ENCODE peak calls at places on chromosome 9, in seven cellular contexts. T is A549, G is HCT116, N is K562, J is SK-N-SH, X is GM12878, U is HepG2. H is an unnamed sample.

GRCh38 chr9:109441296-109441695 is 56.8 kb downstream of the PTPN3 start:
- DNase-seq in N (no peak), J (peak), G (no peak), T (peak), X (no peak), U (peak), H (peak)

GRCh38 chr9:94772654-94773303 is 46.3 kb downstream of the AOPEP start:
- DNase-seq in G (no peak), J (peak), X (no peak), N (no peak), T (no peak), U (no peak), H (no peak)

GRCh38 chr9:94757158-94757557 is 30.7 kb downstream of the AOPEP start:
- DNase-seq in T (no peak), X (no peak), J (no peak), G (no peak), U (no peak), N (peak), H (no peak)

GRCh38 chr9:124683043-124683442 is 88.1 kb downstream of the NR6A1 start:
- DNase-seq in T (no peak), N (no peak), G (no peak), J (no peak), U (no peak), X (no peak), H (no peak)

GRCh38 chr9:123108976-123109375 is 75.5 kb downstream of the GPR21 start:
- DNase-seq in N (no peak), G (no peak), X (no peak), J (no peak), U (no peak), T (no peak), H (no peak)

GRCh38 chr9:3330792-3331420 is 194.9 kb downstream of the RFX3 start:
- DNase-seq in U (no peak), G (no peak), J (no peak), X (no peak), T (peak), N (no peak), H (no peak)

GRCh38 chr9:21326526-21327139 is 8.6 kb downstream of the KLHL9 start:
- DNase-seq in G (no peak), N (no peak), U (peak), J (peak), X (peak), T (peak), H (peak)

GRCh38 chr9:134179918-134180785 is 15.8 kb upstream of the RNU6ATAC start:
- DNase-seq in N (no peak), U (no peak), G (no peak), T (no peak), X (no peak), J (peak), H (no peak)

GRCh38 chr9:77063645-77064285 is 44.3 kb downstream of the FOXB2 start:
- DNase-seq in N (no peak), X (no peak), J (no peak), U (no peak), T (peak), G (peak), H (no peak)

GRCh38 chr9:88583901-88584596 is 49.1 kb downstream of the NXNL2 start:
- DNase-seq in N (no peak), G (no peak), T (no peak), U (no peak), X (no peak), J (no peak), H (no peak)

GRCh38 chr9:34332370-34332964 is 3.1 kb downstream of the NUDT2 start:
- DNase-seq in U (peak), G (peak), T (peak), J (peak), X (peak), N (peak), H (peak)

GRCh38 chr9:4508246-4508906 is 18.1 kb downstream of the SLC1A1 start:
- DNase-seq in U (no peak), T (no peak), G (no peak), X (no peak), J (no peak), N (no peak), H (no peak)

GRCh38 chr9:134399435-134400056 is 73.3 kb downstream of the RXRA start:
- DNase-seq in X (no peak), N (peak), T (peak), G (peak), J (no peak), U (no peak), H (peak)

GRCh38 chr9:38421498-38422211 is 2.6 kb downstream of the IGFBPL1 start:
- DNase-seq in N (no peak), G (no peak), T (no peak), J (peak), X (no peak), U (no peak), H (peak)

GRCh38 chr9:116271307-116271706 is 117.7 kb downstream of the PAPPA start:
- DNase-seq in G (no peak), N (no peak), T (no peak), J (no peak), U (no peak), X (no peak), H (no peak)

GRCh38 chr9:126206099-126206498 is 120.5 kb upstream of the MVB12B start:
- DNase-seq in U (no peak), T (no peak), N (no peak), X (no peak), G (no peak), J (peak), H (no peak)

GRCh38 chr9:87464110-87464991 is 33.3 kb upstream of the DAPK1 start:
- DNase-seq in J (no peak), U (no peak), X (peak), G (no peak), T (no peak), N (no peak), H (no peak)

GRCh38 chr9:129258823-129259301 is 80.8 kb upstream of the IER5L start:
- DNase-seq in J (no peak), T (no peak), N (no peak), G (no peak), X (no peak), U (no peak), H (no peak)

GRCh38 chr9:89309608-89310485 is 1.1 kb upstream of the CKS2 start:
- DNase-seq in N (peak), X (no peak), J (peak), G (peak), U (no peak), T (no peak), H (peak)

GRCh38 chr9:37964740-37965081 is 60.8 kb upstream of the SLC25A51 start:
- DNase-seq in X (no peak), T (no peak), J (no peak), G (no peak), U (no peak), N (no peak), H (no peak)

GRCh38 chr9:73011346-73011745 is 58.5 kb upstream of the ALDH1A1 start:
- DNase-seq in T (no peak), J (no peak), N (no peak), G (no peak), U (no peak), X (no peak), H (no peak)

GRCh38 chr9:33082538-33083326 is 6.3 kb upstream of the SMU1 start:
- DNase-seq in J (no peak), X (no peak), U (no peak), T (no peak), N (no peak), G (no peak), H (no peak)

GRCh38 chr9:112029921-112030444 is 133.4 kb downstream of the UGCG start:
- DNase-seq in X (no peak), J (no peak), T (peak), U (peak), G (no peak), N (no peak), H (peak)

GRCh38 chr9:110440161-110440560 is 102.5 kb upstream of the TXNDC8 start:
- DNase-seq in J (no peak), T (no peak), G (no peak), N (no peak), X (no peak), U (no peak), H (no peak)

GRCh38 chr9:28699632-28700031 is 1126.4 kb upstream of the C9orf72 start:
- DNase-seq in J (no peak), T (no peak), U (no peak), X (no peak), G (no peak), N (no peak), H (no peak)

GRCh38 chr9:86122309-86122708 is 23.0 kb upstream of the GOLM1 start:
- DNase-seq in T (peak), N (no peak), J (no peak), X (no peak), U (peak), G (no peak), H (peak)

GRCh38 chr9:125906893-125907292 is 159.7 kb downstream of the PBX3 start:
- DNase-seq in T (no peak), N (no peak), X (no peak), U (no peak), J (no peak), G (no peak), H (no peak)

GRCh38 chr9:73231203-73231602 is 79.5 kb downstream of the ANXA1 start:
- DNase-seq in X (no peak), G (no peak), N (no peak), U (no peak), J (no peak), T (no peak), H (no peak)

GRCh38 chr9:109868222-109868621 is 88.2 kb downstream of the PALM2AKAP2 start:
- DNase-seq in U (no peak), J (no peak), G (no peak), X (no peak), N (no peak), T (no peak), H (peak)

GRCh38 chr9:117744856-117745389 is 40.7 kb downstream of the TLR4 start:
- DNase-seq in N (no peak), T (no peak), U (no peak), J (peak), G (no peak), X (no peak), H (peak)

GRCh38 chr9:117718085-117718484 is 13.9 kb downstream of the TLR4 start:
- DNase-seq in T (no peak), U (no peak), X (peak), G (no peak), J (no peak), N (no peak), H (no peak)

GRCh38 chr9:20564650-20565049 is 57.6 kb downstream of the MLLT3 start:
- DNase-seq in U (no peak), N (no peak), X (no peak), J (no peak), G (no peak), T (no peak), H (no peak)

GRCh38 chr9:110337727-110338522 is at the start of gene TXNDC8:
- DNase-seq in U (no peak), T (no peak), N (no peak), G (no peak), J (no peak), X (no peak), H (no peak)

GRCh38 chr9:20618361-20618799 is 3.9 kb downstream of the MLLT3 start:
- DNase-seq in X (no peak), T (peak), G (no peak), U (peak), J (no peak), N (no peak), H (no peak)

GRCh38 chr9:96218821-96219614 is 83.0 kb downstream of the HSD17B3 start:
- DNase-seq in G (no peak), U (no peak), T (no peak), J (peak), X (no peak), N (no peak), H (peak)

GRCh38 chr9:129317179-129318011 is 139.3 kb upstream of the IER5L start:
- DNase-seq in J (peak), U (peak), T (peak), N (peak), G (no peak), X (no peak), H (peak)

GRCh38 chr9:115118471-115119156 is 657 bp upstream of the TNC start:
- DNase-seq in G (peak), J (peak), N (peak), T (peak), X (no peak), U (no peak), H (peak)

GRCh38 chr9:96020822-96021615 is 145.5 kb downstream of the ERCC6L2 start:
- DNase-seq in N (no peak), G (no peak), U (no peak), J (peak), T (no peak), X (no peak), H (peak)

GRCh38 chr9:106621299-106621920 is 241.6 kb upstream of the ZNF462 start:
- DNase-seq in U (no peak), G (no peak), X (no peak), T (no peak), N (no peak), J (no peak), H (peak)

DNA sequence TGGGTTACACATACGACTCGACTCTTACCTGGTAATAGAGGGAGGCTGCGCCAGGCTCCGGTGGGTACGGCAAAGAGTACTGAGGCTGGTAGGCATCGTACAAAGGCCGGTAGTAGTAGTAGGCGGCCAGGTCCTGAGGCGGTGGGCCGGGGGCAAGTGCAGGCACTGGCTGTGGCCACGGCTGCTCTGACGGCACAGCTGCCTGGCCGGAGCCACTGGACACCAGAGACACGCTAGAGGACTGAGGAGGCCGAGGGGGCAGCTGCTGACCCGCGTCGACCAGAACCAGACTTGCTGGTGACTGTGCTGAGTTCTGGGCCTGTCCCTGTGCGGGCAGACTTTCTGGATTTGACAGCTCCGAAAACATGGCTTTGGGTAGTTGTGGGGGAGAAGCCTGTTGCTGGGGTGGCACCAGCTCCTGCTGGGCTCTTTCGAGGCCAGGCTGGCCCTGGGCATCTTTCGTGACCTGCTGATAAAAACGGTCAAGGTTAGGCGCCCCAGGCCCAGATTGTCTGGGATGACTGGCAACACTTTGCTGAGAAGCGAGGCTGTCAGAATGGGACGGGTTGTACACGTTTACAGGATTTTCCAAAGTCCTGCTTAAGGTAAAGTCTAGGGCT is 8.7 kb downstream of the SEC16A start:
- DNase-seq in J (no peak), G (no peak), X (no peak), T (no peak), U (no peak), N (no peak), H (no peak)
- H3K4me2 ChIP-seq in J (no peak), G (no peak), X (no peak), T (no peak), U (no peak), N (no peak), H (no peak)

DNA sequence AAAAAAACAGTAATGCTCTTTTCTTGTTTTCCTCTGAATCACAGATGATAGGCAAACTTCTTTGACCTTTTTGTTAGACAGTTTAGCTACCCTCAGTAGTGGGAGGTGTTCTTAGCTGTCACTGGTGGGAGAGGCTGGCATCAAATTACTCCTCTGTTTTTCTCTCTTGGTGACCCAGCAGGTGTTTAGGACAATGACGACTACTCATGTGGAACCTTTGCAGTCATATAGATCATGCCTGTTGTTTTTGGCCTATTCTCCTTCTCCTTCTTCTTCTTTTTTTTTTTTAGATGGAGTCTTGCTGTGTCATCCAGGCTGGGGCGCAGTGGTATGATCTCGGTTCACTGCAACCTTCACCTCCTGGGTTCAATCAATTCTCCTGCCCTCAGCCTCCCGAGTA is 15.4 kb upstream of the NPR2 start:
- DNase-seq in J (no peak), U (no peak), X (no peak), T (no peak), N (peak), G (no peak), H (no peak)
- TF ChIP-seq REST in J (no peak), U (no peak), X (no peak), T (no peak), N (no peak), G (no peak), H (no peak)

GRCh38 chr9:127606043-127606442 is 6.0 kb upstream of the STXBP1 start:
- DNase-seq in N (no peak), G (no peak), T (no peak), U (no peak), X (no peak), J (no peak), H (no peak)
- H3K4me3 ChIP-seq in N (no peak), G (no peak), T (no peak), U (no peak), X (no peak), J (no peak), H (no peak)

GRCh38 chr9:36686471-36686870 is 113.8 kb downstream of the MELK start:
- DNase-seq in N (no peak), J (no peak), U (no peak), X (no peak), G (no peak), T (no peak), H (no peak)

GRCh38 chr9:36690769-36691168 is 118.1 kb downstream of the MELK start:
- DNase-seq in T (no peak), G (no peak), J (no peak), U (no peak), N (no peak), X (no peak), H (no peak)
- H3K4me2 ChIP-seq in T (no peak), G (no peak), J (no peak), U (no peak), N (no peak), X (no peak), H (no peak)

GRCh38 chr9:132135456-132135855 is 26.4 kb upstream of the NTNG2 start:
- DNase-seq in U (no peak), J (no peak), N (no peak), T (no peak), X (no peak), G (no peak), H (no peak)

GRCh38 chr9:132141948-132142594 is 19.8 kb upstream of the NTNG2 start:
- DNase-seq in X (no peak), N (no peak), J (no peak), U (no peak), T (peak), G (no peak), H (no peak)

GRCh38 chr9:132141364-132141947 is 20.4 kb upstream of the NTNG2 start:
- DNase-seq in U (no peak), G (no peak), T (no peak), J (no peak), X (no peak), N (no peak), H (peak)

GRCh38 chr9:132136151-132136892 is 25.5 kb upstream of the NTNG2 start:
- DNase-seq in X (no peak), T (no peak), G (no peak), J (no peak), N (no peak), U (no peak), H (no peak)
- TF ChIP-seq REST in X (no peak), T (no peak), G (no peak), J (no peak), N (no peak), U (no peak), H (no peak)

DNA sequence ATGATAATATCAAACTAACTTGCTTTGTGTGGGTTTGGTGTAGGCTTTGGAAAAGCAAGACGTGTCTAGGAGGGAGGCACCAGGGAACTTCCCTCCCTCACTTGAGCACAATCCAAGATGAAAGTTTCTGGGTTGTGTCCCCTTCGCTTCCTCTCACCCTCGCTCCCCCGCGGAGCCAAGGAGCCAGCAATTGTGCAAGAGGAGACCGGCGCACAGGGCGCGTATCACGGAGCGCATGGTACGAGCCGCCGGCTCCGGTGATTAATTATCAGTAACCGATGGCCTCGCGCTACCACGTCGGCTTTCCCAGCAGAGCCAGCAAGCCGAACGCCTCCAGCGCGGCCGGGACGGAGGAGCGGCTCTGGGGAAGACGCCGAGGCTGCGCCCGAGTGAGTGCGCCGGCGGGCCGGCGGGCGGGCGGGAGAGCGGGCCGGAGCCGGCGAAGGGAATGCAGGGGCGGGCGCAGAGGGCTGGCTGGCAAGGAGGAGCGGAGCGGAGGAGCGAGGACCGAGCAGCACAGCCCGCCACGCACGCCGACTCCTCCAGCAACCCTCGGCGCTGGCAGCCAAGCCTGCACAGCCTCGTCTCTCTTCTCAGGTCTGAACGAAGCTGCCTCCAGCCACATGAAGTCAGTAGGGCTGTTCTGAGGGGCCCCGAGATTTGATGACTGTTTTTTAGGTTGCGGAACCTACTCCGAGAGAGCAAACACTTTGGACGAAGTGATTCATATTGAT is 143.6 kb downstream of the BNC2 start:
- DNase-seq in U (no peak), X (no peak), T (peak), N (no peak), G (no peak), J (peak), H (peak)
- H3K4me3 ChIP-seq in U (no peak), X (no peak), T (peak), N (no peak), G (no peak), J (peak), H (peak)

DNA sequence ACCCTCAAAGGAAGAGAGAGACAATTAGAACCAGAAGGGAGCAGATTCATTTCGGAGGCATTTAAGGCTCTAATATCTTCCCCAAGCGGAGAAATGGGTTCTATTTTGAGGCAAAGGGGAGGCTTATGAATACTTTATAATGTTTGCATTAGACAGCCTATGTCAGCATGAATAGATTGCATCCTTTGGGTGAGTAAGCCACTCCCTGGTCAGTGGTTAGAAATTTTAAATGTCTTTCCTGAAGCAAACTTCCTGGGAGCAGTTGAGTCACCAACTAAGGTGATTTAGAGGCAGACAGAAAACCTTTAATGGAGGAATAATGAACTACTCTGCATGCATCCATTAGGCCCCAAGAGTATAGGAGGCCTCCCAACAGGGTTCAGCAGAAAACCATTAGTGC is 204.9 kb downstream of the ELAVL2 start:
- DNase-seq in J (no peak), X (no peak), N (no peak), T (no peak), U (no peak), G (no peak), H (no peak)
- H3K4me2 ChIP-seq in J (no peak), X (no peak), N (no peak), T (no peak), U (no peak), G (no peak), H (no peak)